ENCODE peak calls at places on chromosomes 12 and 14, in ten cellular contexts. R is activated T-helper 1 cell treated with Interleukin-2 at 50 U/mL for 16 hours; K is COR-L47; M is HuH-7.5; U is tibial artery; Y is mesenteric fat pad; L is IMR-90; Q is mucosa of gallbladder; Z is effector memory CD8-positive, alpha-beta T cell; F is NCI-H774. G is an unnamed sample.

GRCh38 chr12:52910248-52910883 is 5.5 kb upstream of the KRT8 start:
- DNase-seq in M (no peak), U (no peak), R (no peak), Z (no peak), F (no peak), Y (no peak), K (no peak), L (no peak), Q (no peak), G (no peak)

GRCh38 chr14:93764211-93764659 is 24.1 kb downstream of the PRIMA1 start:
- DNase-seq in L (peak), Y (no peak), Q (peak), R (no peak), K (no peak), M (no peak), F (no peak), U (peak), Z (no peak), G (no peak)

GRCh38 chr14:104505085-104506074 is 74.2 kb upstream of the C14orf180 start:
- DNase-seq in L (no peak), Z (no peak), R (no peak), U (no peak), K (no peak), Y (peak), M (no peak), F (no peak), Q (no peak), G (no peak)

GRCh38 chr14:102915292-102916110 is 7.0 kb upstream of the AMN start:
- DNase-seq in F (no peak), Q (no peak), K (no peak), U (no peak), Z (no peak), Y (no peak), R (no peak), L (no peak), M (no peak), G (no peak)

GRCh38 chr12:78534311-78534710 is 330.3 kb upstream of the SYT1 start:
- DNase-seq in R (no peak), U (no peak), K (no peak), M (no peak), Q (no peak), Z (no peak), L (no peak), Y (no peak), F (no peak), G (no peak)

GRCh38 chr12:65878540-65878939 is 54.3 kb downstream of the HMGA2 start:
- DNase-seq in F (no peak), Y (no peak), L (no peak), M (peak), Z (no peak), R (no peak), U (no peak), Q (no peak), K (no peak), G (no peak)

GRCh38 chr12:95265765-95266164 is 48.2 kb downstream of the VEZT start:
- DNase-seq in Z (no peak), K (no peak), L (no peak), U (no peak), Y (no peak), M (no peak), Q (no peak), R (no peak), F (no peak), G (no peak)

GRCh38 chr14:103522649-103523582 is at the start of gene CKB:
- DNase-seq in K (peak), Z (no peak), U (no peak), M (peak), L (peak), Q (peak), R (no peak), F (peak), Y (no peak), G (no peak)

GRCh38 chr12:54980341-54980740 is 4.2 kb downstream of the TESPA1 start:
- DNase-seq in M (no peak), L (no peak), K (no peak), Y (no peak), U (no peak), Q (no peak), Z (no peak), R (peak), F (no peak), G (no peak)

GRCh38 chr14:35406811-35407630 is 2.5 kb upstream of the NFKBIA start:
- DNase-seq in L (peak), M (no peak), U (no peak), Q (peak), F (peak), R (no peak), K (peak), Z (no peak), Y (no peak), G (peak)

GRCh38 chr14:32426596-32427408 is 97.7 kb downstream of the AKAP6 start:
- DNase-seq in U (no peak), R (no peak), M (no peak), Q (no peak), L (no peak), Y (no peak), K (no peak), F (no peak), Z (no peak), G (no peak)

GRCh38 chr14:100907240-100907639 is 3.7 kb upstream of the RTL1 start:
- DNase-seq in Q (no peak), M (no peak), U (no peak), R (no peak), F (no peak), L (no peak), Z (no peak), K (no peak), Y (no peak), G (no peak)

GRCh38 chr12:111057726-111058125 is 137.3 kb upstream of the MYL2 start:
- DNase-seq in Q (no peak), L (no peak), K (no peak), F (no peak), U (no peak), R (no peak), M (no peak), Y (no peak), Z (no peak), G (no peak)

GRCh38 chr14:22614240-22614799 is 16.2 kb downstream of the ABHD4 start:
- DNase-seq in R (no peak), Q (peak), Y (no peak), M (peak), Z (no peak), L (peak), K (no peak), F (no peak), U (no peak), G (no peak)

GRCh38 chr14:70955543-70956480 is 48.6 kb downstream of the PCNX1 start:
- DNase-seq in M (no peak), Z (peak), Y (no peak), U (no peak), F (no peak), R (peak), K (peak), Q (no peak), L (peak), G (no peak)

GRCh38 chr12:130920119-130920703 is 33.5 kb upstream of the ADGRD1 start:
- DNase-seq in R (no peak), U (no peak), Z (no peak), Q (no peak), L (no peak), F (no peak), Y (no peak), K (no peak), M (no peak), G (no peak)

GRCh38 chr14:90140298-90140955 is 78.6 kb downstream of the KCNK13 start:
- DNase-seq in R (no peak), U (no peak), M (no peak), Z (no peak), L (peak), Y (no peak), F (no peak), Q (no peak), K (no peak), G (no peak)

GRCh38 chr14:43449291-43449690 is 1057.8 kb downstream of the FSCB start:
- DNase-seq in F (peak), R (no peak), K (no peak), Z (no peak), Y (no peak), L (no peak), Q (no peak), U (no peak), M (no peak), G (peak)

GRCh38 chr12:76777765-76778216 is 13.9 kb downstream of the ZDHHC17 start:
- DNase-seq in F (no peak), K (no peak), U (no peak), Q (no peak), Y (no peak), L (no peak), Z (no peak), M (no peak), R (no peak), G (no peak)

GRCh38 chr12:51533799-51534198 is 57.2 kb upstream of the SCN8A start:
- DNase-seq in M (no peak), Q (no peak), F (peak), Z (no peak), Y (no peak), R (no peak), L (peak), U (no peak), K (peak), G (peak)

GRCh38 chr12:50661300-50662120 is 102.4 kb upstream of the ATF1 start:
- DNase-seq in U (no peak), L (no peak), R (no peak), Z (no peak), Q (no peak), K (no peak), Y (no peak), M (no peak), F (no peak), G (no peak)

GRCh38 chr12:120399531-120399930 is 30.6 kb upstream of the MSI1 start:
- DNase-seq in Z (no peak), K (no peak), M (no peak), Y (no peak), L (peak), Q (no peak), U (no peak), F (no peak), R (no peak), G (no peak)

GRCh38 chr12:130747867-130748740 is 32.0 kb upstream of the RIMBP2 start:
- DNase-seq in U (peak), Q (peak), Z (peak), M (peak), K (peak), L (peak), F (peak), Y (no peak), R (peak), G (peak)

GRCh38 chr12:33825986-33826602 is 196.2 kb upstream of the ALG10 start:
- DNase-seq in F (peak), Y (no peak), Z (no peak), M (no peak), Q (no peak), K (peak), R (no peak), L (no peak), U (no peak), G (no peak)

GRCh38 chr14:72741836-72742681 is 151.8 kb downstream of the DPF3 start:
- DNase-seq in F (no peak), U (no peak), L (no peak), M (no peak), Y (peak), Z (no peak), Q (no peak), R (no peak), K (no peak), G (no peak)

GRCh38 chr12:116324684-116325664 is 47.5 kb upstream of the MED13L start:
- DNase-seq in Q (no peak), R (no peak), F (no peak), K (no peak), M (no peak), L (no peak), Y (no peak), U (no peak), Z (peak), G (no peak)

GRCh38 chr14:73269729-73270651 is 32.7 kb downstream of the PAPLN start:
- DNase-seq in K (no peak), M (no peak), Q (peak), F (no peak), L (peak), U (peak), Y (no peak), Z (no peak), R (no peak), G (no peak)

GRCh38 chr12:18629445-18629844 is 108.4 kb downstream of the PLCZ1 start:
- DNase-seq in L (no peak), M (no peak), Z (no peak), Y (no peak), U (no peak), R (no peak), Q (no peak), K (no peak), F (no peak), G (no peak)

GRCh38 chr12:77007476-77007875 is 57.9 kb downstream of the E2F7 start:
- DNase-seq in Z (no peak), Q (no peak), Y (no peak), R (no peak), L (no peak), M (no peak), K (no peak), F (no peak), U (no peak), G (no peak)

GRCh38 chr14:61562321-61563161 is 132.8 kb upstream of the HIF1A start:
- DNase-seq in K (no peak), L (peak), U (no peak), M (no peak), Z (no peak), Q (no peak), F (no peak), R (no peak), Y (no peak), G (no peak)

GRCh38 chr12:39161686-39162085 is 256.3 kb upstream of the CPNE8 start:
- DNase-seq in Y (no peak), F (no peak), L (no peak), Z (no peak), Q (no peak), M (no peak), U (no peak), R (no peak), K (no peak), G (no peak)

GRCh38 chr12:125794401-125794800 is 729.2 kb downstream of the AACS start:
- DNase-seq in K (no peak), U (no peak), Q (no peak), Z (no peak), M (no peak), Y (no peak), F (no peak), L (no peak), R (no peak), G (no peak)

GRCh38 chr12:44019118-44019517 is 183.2 kb downstream of the TMEM117 start:
- DNase-seq in M (no peak), K (no peak), L (no peak), F (no peak), R (no peak), U (no peak), Z (no peak), Q (no peak), Y (no peak), G (no peak)

GRCh38 chr14:75542585-75543091 is 20.4 kb downstream of the BATF start:
- DNase-seq in R (peak), K (no peak), Y (no peak), Z (peak), U (peak), F (no peak), M (peak), Q (peak), L (no peak), G (no peak)